ENCODE peak calls at places on chromosomes 13 and 19, in eight cellular contexts. G, P, S, Y, N, Z, E and X are unnamed samples.

GRCh38 chr13:104773775-104774174 is 1707.6 kb upstream of the SLC10A2 start:
- DNase-seq in G (no peak), P (peak), S (no peak), Y (peak), N (no peak), Z (no peak), E (peak), X (no peak)

GRCh38 chr19:23972161-23972560 is 57.5 kb downstream of the ZNF726 start:
- DNase-seq in G (no peak), P (no peak), S (no peak), Y (no peak), N (no peak), Z (no peak), E (no peak), X (no peak)

GRCh38 chr13:50715402-50716146 is 127.9 kb downstream of the DLEU7 start:
- DNase-seq in G (no peak), P (no peak), S (no peak), Y (no peak), N (peak), Z (no peak), E (no peak), X (no peak)

GRCh38 chr13:108595416-108596257 is 33.8 kb upstream of the MYO16 start:
- DNase-seq in G (no peak), P (peak), S (no peak), Y (no peak), N (no peak), Z (peak), E (no peak), X (peak)

GRCh38 chr19:53612762-53613526 is 18.9 kb upstream of the DPRX start:
- DNase-seq in G (no peak), P (no peak), S (no peak), Y (no peak), N (no peak), Z (peak), E (no peak), X (no peak)

GRCh38 chr19:29404951-29405727 is 120.7 kb upstream of the VSTM2B start:
- DNase-seq in G (no peak), P (peak), S (no peak), Y (no peak), N (no peak), Z (peak), E (no peak), X (peak)

GRCh38 chr13:57992416-57992815 is 360.9 kb downstream of the PCDH17 start:
- DNase-seq in G (no peak), P (no peak), S (no peak), Y (no peak), N (no peak), Z (no peak), E (no peak), X (no peak)

GRCh38 chr13:101382086-101382485 is 34.2 kb downstream of the NALCN start:
- DNase-seq in G (no peak), P (no peak), S (no peak), Y (no peak), N (no peak), Z (no peak), E (no peak), X (no peak)

GRCh38 chr19:40803170-40803856 is 4.3 kb downstream of the EGLN2 start:
- DNase-seq in G (no peak), P (no peak), S (no peak), Y (no peak), N (no peak), Z (no peak), E (no peak), X (no peak)

GRCh38 chr19:40804783-40805242 is 5.8 kb downstream of the EGLN2 start:
- DNase-seq in G (no peak), P (no peak), S (no peak), Y (no peak), N (no peak), Z (no peak), E (no peak), X (no peak)

GRCh38 chr19:40805258-40805868 is 6.4 kb downstream of the EGLN2 start:
- DNase-seq in G (no peak), P (no peak), S (no peak), Y (no peak), N (no peak), Z (no peak), E (no peak), X (no peak)

GRCh38 chr19:40802300-40803169 is 3.5 kb downstream of the EGLN2 start:
- DNase-seq in G (no peak), P (no peak), S (no peak), Y (no peak), N (peak), Z (no peak), E (no peak), X (no peak)

DNA sequence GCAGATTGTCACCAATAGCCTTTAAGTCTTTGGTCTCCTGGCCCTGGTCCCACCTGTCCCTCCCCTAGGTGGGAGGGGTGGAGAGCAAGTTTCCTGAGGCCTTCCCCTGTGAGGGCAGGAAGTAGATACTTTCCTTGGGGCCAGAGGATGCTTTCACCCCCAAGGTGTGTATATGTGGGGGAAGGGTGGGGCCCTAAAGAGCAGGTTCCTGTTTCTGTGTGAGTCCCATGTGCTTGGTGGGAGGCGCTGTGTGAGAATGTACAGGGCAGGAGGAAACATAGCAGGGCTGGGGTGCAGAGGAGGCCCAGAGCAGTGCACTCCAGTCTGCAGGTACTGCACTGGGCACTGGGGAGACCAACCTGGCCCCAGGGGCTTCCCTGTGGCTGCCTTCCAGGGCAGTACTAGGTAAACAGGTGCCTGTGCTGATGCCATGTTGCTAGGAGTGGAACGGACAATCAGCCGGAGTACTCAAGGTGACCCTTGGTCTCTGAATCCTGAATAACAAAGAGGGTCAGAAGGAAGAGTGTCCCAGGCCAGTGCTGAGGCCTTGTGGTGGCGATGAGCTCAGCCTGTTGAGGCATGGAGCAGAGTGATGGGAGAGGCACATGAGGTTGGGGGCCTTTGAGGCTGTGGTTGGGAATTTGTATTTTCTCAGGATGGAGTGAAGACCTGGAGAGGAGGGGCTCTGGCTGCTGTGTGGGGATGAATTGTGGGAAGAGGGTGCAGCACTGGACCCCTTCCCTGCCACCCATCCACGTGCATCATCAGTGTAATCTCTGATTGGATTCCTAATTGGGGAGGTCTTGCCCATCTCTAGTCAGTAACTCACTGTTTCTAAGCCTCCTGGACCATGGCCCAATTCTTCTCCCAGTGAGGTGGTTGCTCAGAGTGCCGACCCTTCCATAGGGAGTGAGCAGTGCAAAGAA is 5.1 kb downstream of the EGLN2 start:
- DNase-seq in G (no peak), P (no peak), S (no peak), Y (no peak), N (peak), Z (no peak), E (no peak), X (no peak)
- TF ChIP-seq CTCF in G (no peak), P (no peak), S (no peak), Y (no peak), N (no peak), Z (no peak), E (no peak), X (no peak)

GRCh38 chr13:95301135-95301946 is at the start of gene ABCC4:
- DNase-seq in G (peak), P (peak), S (peak), Y (peak), N (peak), Z (peak), E (peak), X (peak)
- TF ChIP-seq CTCF in G (no peak), P (no peak), S (no peak), Y (no peak), N (no peak), Z (no peak), E (no peak), X (no peak)

GRCh38 chr13:20181180-20181579 is 11.6 kb downstream of the GJB2 start:
- DNase-seq in G (no peak), P (no peak), S (no peak), Y (no peak), N (no peak), Z (no peak), E (no peak), X (no peak)

GRCh38 chr13:20185657-20186056 is 7.1 kb downstream of the GJB2 start:
- DNase-seq in G (no peak), P (no peak), S (no peak), Y (no peak), N (no peak), Z (no peak), E (no peak), X (no peak)

GRCh38 chr13:20178156-20178555 is 14.6 kb downstream of the GJB2 start:
- DNase-seq in G (no peak), P (no peak), S (no peak), Y (no peak), N (no peak), Z (no peak), E (no peak), X (no peak)

GRCh38 chr13:20186771-20187170 is 6.0 kb downstream of the GJB2 start:
- DNase-seq in G (no peak), P (no peak), S (no peak), Y (no peak), N (no peak), Z (no peak), E (no peak), X (no peak)

DNA sequence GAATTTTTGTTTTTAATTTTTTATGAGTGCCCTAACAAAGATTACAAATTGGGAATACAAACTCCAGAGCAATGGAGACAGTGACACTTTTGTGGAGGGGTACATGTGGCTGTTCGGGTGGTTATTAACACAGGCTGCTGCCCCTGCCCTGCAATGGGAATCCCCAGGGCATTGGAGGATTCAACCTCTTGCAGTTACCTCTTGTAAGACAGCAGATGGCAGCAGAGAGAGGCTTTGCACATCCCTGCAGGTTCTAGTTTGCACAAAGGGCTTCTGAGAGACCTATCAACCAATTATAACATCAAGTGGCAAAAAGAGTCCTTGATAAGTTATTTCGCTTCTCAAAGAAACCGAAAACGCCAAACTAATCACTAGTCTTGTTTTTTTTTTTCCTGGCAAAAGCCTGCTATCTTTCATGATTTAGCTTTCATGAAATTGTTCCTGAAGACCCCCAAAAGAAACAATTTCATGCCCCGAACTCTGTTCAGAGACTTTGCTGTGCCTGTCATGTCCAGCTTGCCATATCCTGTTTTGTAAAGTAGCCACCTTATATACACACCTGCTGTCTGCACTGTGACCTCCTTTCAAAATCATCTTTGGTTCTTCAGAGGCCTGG is 10.4 kb downstream of the GJB2 start:
- DNase-seq in G (no peak), P (peak), S (peak), Y (peak), N (peak), Z (peak), E (peak), X (peak)
- TF ChIP-seq CTCF in G (peak), P (peak), S (peak), Y (peak), N (peak), Z (peak), E (peak), X (peak)

DNA sequence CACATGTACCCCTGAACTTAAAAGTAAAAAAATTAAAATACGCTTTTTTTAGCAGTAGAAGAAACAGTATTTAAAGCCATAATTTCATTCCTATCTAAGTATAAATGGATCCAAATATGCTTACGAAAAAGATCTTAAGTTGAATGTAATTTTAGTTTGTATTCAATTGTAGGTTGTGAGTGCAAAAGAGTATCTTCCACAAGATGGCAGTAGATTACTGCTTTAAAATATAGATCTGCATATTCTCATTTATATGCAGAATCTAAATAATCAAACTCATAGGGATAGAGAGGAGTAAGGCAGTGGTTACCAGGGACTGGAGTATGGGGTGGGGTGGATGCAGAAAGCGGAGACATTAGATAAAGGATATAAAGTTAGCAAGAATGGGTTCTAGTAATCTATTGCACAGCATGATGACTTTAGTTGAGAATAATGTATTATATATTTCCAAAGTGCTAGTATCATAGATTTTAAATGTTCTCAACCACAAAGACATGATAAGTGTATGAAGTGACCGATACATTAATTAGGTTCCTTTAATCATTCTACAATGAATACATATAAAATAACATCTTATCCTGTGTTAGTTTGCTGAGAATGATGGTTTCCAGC is 14.2 kb downstream of the OR7A17 start:
- DNase-seq in G (no peak), P (no peak), S (no peak), Y (peak), N (no peak), Z (no peak), E (peak), X (no peak)
- TF ChIP-seq CTCF in G (peak), P (peak), S (peak), Y (peak), N (no peak), Z (no peak), E (peak), X (peak)